ENCODE peak calls at places on chromosomes 2 and 18, in eight cellular contexts. I is aorta, O is cardiac muscle cell, M is endodermal cell, D is mesendoderm, F is tibial artery, J is adrenal gland, S is K562. U is an unnamed sample.

GRCh38 chr2:68767031-68767961 is 32.7 kb downstream of the ARHGAP25 start:
- DNase-seq in O (no peak), M (no peak), S (no peak), D (no peak), F (no peak), I (no peak), J (no peak), U (no peak)

GRCh38 chr2:222318026-222318711 is 19.4 kb upstream of the PAX3 start:
- DNase-seq in F (no peak), J (peak; percentile 53), M (peak; percentile 91), D (peak; percentile 87), O (peak; percentile 85), I (no peak), S (no peak), U (peak; percentile 57)

GRCh38 chr2:197862556-197862955 is 58.2 kb downstream of the PLCL1 start:
- DNase-seq in I (no peak), F (no peak), J (no peak), O (no peak), D (no peak), M (no peak), S (no peak), U (no peak)

GRCh38 chr2:101540518-101540917 is 65.6 kb upstream of the RFX8 start:
- DNase-seq in J (no peak), M (no peak), O (no peak), F (no peak), D (no peak), I (no peak), S (no peak), U (no peak)

GRCh38 chr18:37266290-37266689 is 299.3 kb downstream of the CELF4 start:
- DNase-seq in S (peak; percentile 52), J (no peak), F (no peak), O (peak; percentile 24), I (no peak), M (peak; percentile 85), D (peak; percentile 46), U (no peak)

GRCh38 chr2:98822301-98823164 is 91.6 kb upstream of the MGAT4A start:
- DNase-seq in I (peak; percentile 71), J (no peak), D (peak; percentile 51), O (peak; percentile 60), M (peak; percentile 87), S (no peak), F (peak; percentile 35), U (no peak)

GRCh38 chr2:46697830-46698323 is 217.7 kb downstream of the MCFD2 start:
- DNase-seq in M (peak; percentile 48), O (no peak), J (peak; percentile 16), I (peak; percentile 47), F (peak; percentile 19), D (no peak), S (no peak), U (no peak)

GRCh38 chr2:172280820-172281454 is 146.4 kb upstream of the ITGA6 start:
- DNase-seq in S (no peak), O (no peak), F (peak; percentile 56), D (no peak), J (peak; percentile 49), I (peak; percentile 72), M (no peak), U (no peak)

GRCh38 chr2:72138011-72138881 is 9.4 kb downstream of the CYP26B1 start:
- DNase-seq in O (no peak), F (no peak), J (peak; percentile 21), D (no peak), M (peak; percentile 47), S (no peak), I (peak; percentile 53), U (no peak)

GRCh38 chr2:168796583-168797285 is 5.7 kb upstream of the NOSTRIN start:
- DNase-seq in F (no peak), I (no peak), D (no peak), J (no peak), S (peak; percentile 50), M (no peak), O (no peak), U (no peak)

GRCh38 chr2:10058251-10059015 is 15.1 kb downstream of the KLF11 start:
- DNase-seq in O (no peak), J (no peak), F (no peak), M (peak; percentile 61), I (peak; percentile 43), D (no peak), S (peak; percentile 24), U (no peak)

GRCh38 chr2:146527166-146527565 is 1317.7 kb upstream of the ACVR2A start:
- DNase-seq in S (no peak), F (no peak), I (no peak), J (no peak), D (no peak), M (no peak), O (no peak), U (no peak)

GRCh38 chr18:46706968-46707367 is 49.9 kb downstream of the ST8SIA5 start:
- DNase-seq in D (peak; percentile 68), F (no peak), M (no peak), O (no peak), J (peak; percentile 55), S (no peak), I (no peak), U (no peak)

GRCh38 chr2:118609138-118609537 is 238.3 kb downstream of the EN1 start:
- DNase-seq in O (no peak), S (no peak), F (no peak), D (no peak), I (no peak), M (no peak), J (no peak), U (no peak)

GRCh38 chr18:69444221-69444620 is 43.5 kb downstream of the DOK6 start:
- DNase-seq in I (no peak), J (no peak), M (no peak), O (no peak), S (no peak), D (no peak), F (no peak), U (no peak)

GRCh38 chr2:26059542-26059941 is 25.7 kb downstream of the RAB10 start:
- DNase-seq in I (no peak), S (no peak), J (no peak), D (no peak), O (no peak), M (no peak), F (no peak), U (no peak)

GRCh38 chr2:120747706-120748105 is 12.0 kb downstream of the GLI2 start:
- DNase-seq in J (no peak), D (no peak), F (no peak), M (peak; percentile 37), S (no peak), I (no peak), O (no peak), U (peak; percentile 26)

GRCh38 chr2:120745420-120746178 is 9.9 kb downstream of the GLI2 start:
- DNase-seq in S (no peak), M (no peak), F (no peak), O (no peak), I (no peak), D (no peak), J (no peak), U (no peak)

GRCh38 chr2:120747281-120747680 is 11.6 kb downstream of the GLI2 start:
- DNase-seq in J (no peak), S (no peak), O (no peak), D (no peak), F (no peak), M (peak; percentile 47), I (no peak), U (no peak)

GRCh38 chr2:120748310-120748709 is 12.6 kb downstream of the GLI2 start:
- DNase-seq in S (no peak), D (no peak), O (no peak), I (no peak), M (peak; percentile 24), J (no peak), F (no peak), U (peak; percentile 46)

DNA sequence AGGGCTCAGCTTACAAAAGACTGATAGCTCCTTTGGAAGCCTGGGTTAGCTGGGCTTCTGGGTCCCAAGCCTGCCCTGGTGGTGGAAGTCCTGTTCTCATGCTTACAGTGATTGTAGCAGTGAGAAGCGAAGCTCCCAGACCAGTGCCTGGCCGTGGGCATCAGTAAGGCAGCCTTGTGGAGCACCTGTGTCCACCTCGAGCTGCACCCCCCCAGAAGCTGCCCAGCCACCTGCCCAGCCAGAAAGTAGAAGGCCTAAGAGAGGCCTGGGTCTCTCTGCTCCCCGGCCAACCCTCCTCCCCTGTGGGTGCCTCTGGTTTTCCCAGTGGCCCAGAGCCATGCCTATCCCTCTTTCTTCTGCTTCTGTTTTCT is 10.5 kb downstream of the GLI2 start:
- DNase-seq in M (peak; percentile 36), S (no peak), J (no peak), F (no peak), O (no peak), I (no peak), D (no peak), U (no peak)
- H3K36me3 ChIP-seq in M (no peaks in the 10 kb centered on the region), S (no peaks in the 10 kb centered on the region), J (no peaks in the 10 kb centered on the region), F (no peaks in the 10 kb centered on the region), O (no peaks in the 10 kb centered on the region), I (no peaks in the 10 kb centered on the region), D (no peaks in the 10 kb centered on the region), U (no peaks in the 10 kb centered on the region)

GRCh38 chr2:66521459-66521858 is 86.5 kb downstream of the MEIS1 start:
- DNase-seq in I (no peak), D (no peak), J (no peak), S (no peak), M (no peak), O (no peak), F (no peak), U (no peak)

GRCh38 chr2:66519264-66519843 is 84.4 kb downstream of the MEIS1 start:
- DNase-seq in M (no peak), D (no peak), O (no peak), J (no peak), I (no peak), S (no peak), F (no peak), U (no peak)

GRCh38 chr2:66512626-66513025 is 77.7 kb downstream of the MEIS1 start:
- DNase-seq in M (no peak), O (no peak), F (no peak), D (no peak), J (no peak), I (no peak), S (no peak), U (no peak)

DNA sequence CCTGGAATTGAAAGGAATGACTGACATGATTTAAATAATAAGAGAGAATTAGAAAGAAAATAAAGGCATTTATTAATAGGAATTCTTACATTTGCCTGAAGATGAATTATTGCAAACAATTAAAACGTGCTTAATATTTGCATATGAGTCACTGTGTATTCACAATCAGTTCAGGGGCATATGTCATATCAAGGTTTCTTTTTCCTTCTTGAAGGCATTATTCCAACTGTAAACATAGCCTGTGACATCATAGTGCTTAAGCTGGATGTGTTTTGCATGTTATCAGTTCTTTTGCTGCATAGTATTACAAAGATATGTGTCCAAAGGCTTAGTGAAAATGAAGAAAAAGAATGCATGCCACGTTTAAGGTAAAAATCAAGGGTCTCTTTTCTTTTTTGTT is 80.8 kb downstream of the MEIS1 start:
- DNase-seq in J (no peak), S (no peak), D (no peak), M (no peak), F (no peak), I (no peak), O (no peak), U (no peak)
- H3K4me1 ChIP-seq in J (no peaks in the 10 kb centered on the region), S (no peaks in the 10 kb centered on the region), D (no peaks in the 10 kb centered on the region), M (no peaks in the 10 kb centered on the region), F (no peaks in the 10 kb centered on the region), I (no peaks in the 10 kb centered on the region), O (peaks cover 31% of the 10 kb centered on the region), U (peaks cover 7% of the 10 kb centered on the region)

GRCh38 chr2:113236367-113237159 is 42.2 kb downstream of the PAX8 start:
- DNase-seq in F (no peak), M (no peak), S (no peak), D (no peak), O (no peak), I (no peak), J (peak; percentile 47), U (no peak)
- H3K4me3 ChIP-seq in F (peak overlapping the region; percentile 61), M (peak overlapping the region; percentile 38), S (peak overlapping the region; percentile 78), D (no peak overlapping the region), O (no peak overlapping the region), I (no peak overlapping the region), J (no peak overlapping the region), U (no peak overlapping the region)

GRCh38 chr18:63346471-63347183 is 20.4 kb downstream of the KDSR start:
- DNase-seq in I (no peak), M (no peak), O (no peak), F (no peak), D (no peak), S (no peak), J (peak; percentile 31), U (no peak)
- H3K36me3 ChIP-seq in I (peaks cover 10% of the 10 kb centered on the region), M (peaks cover 71% of the 10 kb centered on the region), O (peaks cover 40% of the 10 kb centered on the region), F (peaks cover 53% of the 10 kb centered on the region), D (peaks cover 2% of the 10 kb centered on the region), S (peaks cover 51% of the 10 kb centered on the region), J (no peaks in the 10 kb centered on the region), U (peaks cover 46% of the 10 kb centered on the region)

U was measured in right atrium auricular region.